ENCODE peak calls at places on chromosome 21, in nine cellular contexts. One of them, this sample, is unnamed.

GRCh38 chr21:46203203-46203600 is 18.9 kb upstream of the SPATC1L start:
- DNase-seq in psoas muscle: no peak
- DNase-seq in astrocyte: no peak
- DNase-seq in left ventricle myocardium inferior: peak
- DNase-seq in colonic mucosa: no peak
- DNase-seq in right cardiac atrium: no peak
- DNase-seq in endothelial cell of umbilical vein: no peak
- DNase-seq in uterus: no peak
- DNase-seq in tibial nerve: no peak
- DNase-seq in this sample: no peak

GRCh38 chr21:38139380-38140168 is 117.2 kb upstream of the KCNJ15 start:
- DNase-seq in endothelial cell of umbilical vein: no peak
- DNase-seq in uterus: no peak
- DNase-seq in colonic mucosa: no peak
- DNase-seq in right cardiac atrium: no peak
- DNase-seq in tibial nerve: no peak
- DNase-seq in astrocyte: peak
- DNase-seq in left ventricle myocardium inferior: no peak
- DNase-seq in psoas muscle: no peak
- DNase-seq in this sample: no peak

GRCh38 chr21:34852438-34852837 is 183.6 kb downstream of the CLIC6 start:
- DNase-seq in tibial nerve: no peak
- DNase-seq in astrocyte: peak
- DNase-seq in psoas muscle: no peak
- DNase-seq in uterus: no peak
- DNase-seq in colonic mucosa: no peak
- DNase-seq in left ventricle myocardium inferior: no peak
- DNase-seq in right cardiac atrium: no peak
- DNase-seq in endothelial cell of umbilical vein: no peak
- DNase-seq in this sample: no peak

GRCh38 chr21:31164713-31165694 is 126.7 kb upstream of the KRTAP19-8 start:
- DNase-seq in colonic mucosa: no peak
- DNase-seq in uterus: no peak
- DNase-seq in right cardiac atrium: no peak
- DNase-seq in tibial nerve: no peak
- DNase-seq in endothelial cell of umbilical vein: no peak
- DNase-seq in left ventricle myocardium inferior: no peak
- DNase-seq in psoas muscle: no peak
- DNase-seq in astrocyte: no peak
- DNase-seq in this sample: no peak

GRCh38 chr21:39004776-39005605 is 178.3 kb downstream of the PSMG1 start:
- DNase-seq in right cardiac atrium: peak
- DNase-seq in astrocyte: peak
- DNase-seq in left ventricle myocardium inferior: peak
- DNase-seq in uterus: peak
- DNase-seq in psoas muscle: no peak
- DNase-seq in endothelial cell of umbilical vein: peak
- DNase-seq in colonic mucosa: peak
- DNase-seq in tibial nerve: no peak
- DNase-seq in this sample: no peak

GRCh38 chr21:23217597-23217996 is 2219.4 kb downstream of the NCAM2 start:
- DNase-seq in left ventricle myocardium inferior: no peak
- DNase-seq in uterus: no peak
- DNase-seq in psoas muscle: no peak
- DNase-seq in tibial nerve: no peak
- DNase-seq in right cardiac atrium: no peak
- DNase-seq in colonic mucosa: no peak
- DNase-seq in endothelial cell of umbilical vein: peak
- DNase-seq in astrocyte: no peak
- DNase-seq in this sample: no peak

GRCh38 chr21:38631676-38632075 is 133.4 kb upstream of the ERG start:
- DNase-seq in astrocyte: peak
- DNase-seq in endothelial cell of umbilical vein: no peak
- DNase-seq in uterus: no peak
- DNase-seq in tibial nerve: no peak
- DNase-seq in colonic mucosa: no peak
- DNase-seq in psoas muscle: no peak
- DNase-seq in right cardiac atrium: no peak
- DNase-seq in left ventricle myocardium inferior: no peak
- DNase-seq in this sample: no peak

GRCh38 chr21:25717491-25718139 is 17.1 kb downstream of the ATP5PF start:
- DNase-seq in endothelial cell of umbilical vein: peak
- DNase-seq in uterus: no peak
- DNase-seq in psoas muscle: no peak
- DNase-seq in left ventricle myocardium inferior: no peak
- DNase-seq in right cardiac atrium: no peak
- DNase-seq in tibial nerve: no peak
- DNase-seq in colonic mucosa: no peak
- DNase-seq in astrocyte: peak
- DNase-seq in this sample: no peak

GRCh38 chr21:46071082-46071481 is 26.8 kb upstream of the COL6A2 start:
- DNase-seq in endothelial cell of umbilical vein: no peak
- DNase-seq in tibial nerve: no peak
- DNase-seq in left ventricle myocardium inferior: no peak
- DNase-seq in psoas muscle: no peak
- DNase-seq in uterus: peak
- DNase-seq in astrocyte: no peak
- DNase-seq in colonic mucosa: no peak
- DNase-seq in right cardiac atrium: no peak
- DNase-seq in this sample: no peak

GRCh38 chr21:42147386-42148020 is 71.4 kb upstream of the ABCG1 start:
- DNase-seq in colonic mucosa: no peak
- DNase-seq in psoas muscle: no peak
- DNase-seq in endothelial cell of umbilical vein: no peak
- DNase-seq in uterus: no peak
- DNase-seq in tibial nerve: no peak
- DNase-seq in astrocyte: no peak
- DNase-seq in left ventricle myocardium inferior: no peak
- DNase-seq in right cardiac atrium: no peak
- DNase-seq in this sample: no peak

GRCh38 chr21:9739240-9739639 is 782.1 kb upstream of the TPTE start:
- DNase-seq in astrocyte: no peak
- DNase-seq in right cardiac atrium: no peak
- DNase-seq in endothelial cell of umbilical vein: no peak
- DNase-seq in psoas muscle: no peak
- DNase-seq in uterus: no peak
- DNase-seq in tibial nerve: no peak
- DNase-seq in colonic mucosa: no peak
- DNase-seq in left ventricle myocardium inferior: no peak
- DNase-seq in this sample: no peak

GRCh38 chr21:26055841-26056264 is 114.7 kb downstream of the APP start:
- DNase-seq in right cardiac atrium: no peak
- DNase-seq in uterus: no peak
- DNase-seq in tibial nerve: no peak
- DNase-seq in psoas muscle: no peak
- DNase-seq in left ventricle myocardium inferior: no peak
- DNase-seq in colonic mucosa: no peak
- DNase-seq in endothelial cell of umbilical vein: no peak
- DNase-seq in astrocyte: no peak
- DNase-seq in this sample: no peak

GRCh38 chr21:42454221-42454570 is 41.8 kb downstream of the RSPH1 start:
- DNase-seq in left ventricle myocardium inferior: no peak
- DNase-seq in astrocyte: no peak
- DNase-seq in tibial nerve: no peak
- DNase-seq in uterus: no peak
- DNase-seq in colonic mucosa: no peak
- DNase-seq in endothelial cell of umbilical vein: no peak
- DNase-seq in psoas muscle: no peak
- DNase-seq in right cardiac atrium: no peak
- DNase-seq in this sample: no peak

GRCh38 chr21:41606706-41607105 is 98.7 kb upstream of the TMPRSS2 start:
- DNase-seq in astrocyte: no peak
- DNase-seq in uterus: no peak
- DNase-seq in psoas muscle: no peak
- DNase-seq in tibial nerve: no peak
- DNase-seq in colonic mucosa: no peak
- DNase-seq in right cardiac atrium: no peak
- DNase-seq in left ventricle myocardium inferior: no peak
- DNase-seq in endothelial cell of umbilical vein: no peak
- DNase-seq in this sample: no peak

GRCh38 chr21:46551636-46552241 is 53.1 kb downstream of the S100B start:
- DNase-seq in astrocyte: no peak
- DNase-seq in endothelial cell of umbilical vein: no peak
- DNase-seq in left ventricle myocardium inferior: no peak
- DNase-seq in tibial nerve: no peak
- DNase-seq in uterus: no peak
- DNase-seq in colonic mucosa: no peak
- DNase-seq in right cardiac atrium: no peak
- DNase-seq in psoas muscle: no peak
- DNase-seq in this sample: peak

GRCh38 chr21:45043541-45044020 is 30.8 kb upstream of the ADARB1 start:
- DNase-seq in endothelial cell of umbilical vein: no peak
- DNase-seq in tibial nerve: no peak
- DNase-seq in uterus: no peak
- DNase-seq in astrocyte: no peak
- DNase-seq in colonic mucosa: no peak
- DNase-seq in left ventricle myocardium inferior: no peak
- DNase-seq in right cardiac atrium: no peak
- DNase-seq in psoas muscle: no peak
- DNase-seq in this sample: no peak

GRCh38 chr21:45040739-45041138 is 33.6 kb upstream of the ADARB1 start:
- DNase-seq in uterus: no peak
- DNase-seq in psoas muscle: peak
- DNase-seq in tibial nerve: no peak
- DNase-seq in colonic mucosa: no peak
- DNase-seq in astrocyte: no peak
- DNase-seq in endothelial cell of umbilical vein: no peak
- DNase-seq in right cardiac atrium: no peak
- DNase-seq in left ventricle myocardium inferior: no peak
- DNase-seq in this sample: no peak

GRCh38 chr21:45042664-45043161 is 31.7 kb upstream of the ADARB1 start:
- DNase-seq in tibial nerve: no peak
- DNase-seq in psoas muscle: no peak
- DNase-seq in right cardiac atrium: no peak
- DNase-seq in colonic mucosa: no peak
- DNase-seq in left ventricle myocardium inferior: no peak
- DNase-seq in uterus: no peak
- DNase-seq in endothelial cell of umbilical vein: no peak
- DNase-seq in astrocyte: no peak
- DNase-seq in this sample: no peak

GRCh38 chr21:45041351-45041805 is 33.0 kb upstream of the ADARB1 start:
- DNase-seq in right cardiac atrium: peak
- DNase-seq in astrocyte: peak
- DNase-seq in colonic mucosa: peak
- DNase-seq in left ventricle myocardium inferior: peak
- DNase-seq in psoas muscle: peak
- DNase-seq in endothelial cell of umbilical vein: no peak
- DNase-seq in tibial nerve: peak
- DNase-seq in uterus: peak
- DNase-seq in this sample: no peak

DNA sequence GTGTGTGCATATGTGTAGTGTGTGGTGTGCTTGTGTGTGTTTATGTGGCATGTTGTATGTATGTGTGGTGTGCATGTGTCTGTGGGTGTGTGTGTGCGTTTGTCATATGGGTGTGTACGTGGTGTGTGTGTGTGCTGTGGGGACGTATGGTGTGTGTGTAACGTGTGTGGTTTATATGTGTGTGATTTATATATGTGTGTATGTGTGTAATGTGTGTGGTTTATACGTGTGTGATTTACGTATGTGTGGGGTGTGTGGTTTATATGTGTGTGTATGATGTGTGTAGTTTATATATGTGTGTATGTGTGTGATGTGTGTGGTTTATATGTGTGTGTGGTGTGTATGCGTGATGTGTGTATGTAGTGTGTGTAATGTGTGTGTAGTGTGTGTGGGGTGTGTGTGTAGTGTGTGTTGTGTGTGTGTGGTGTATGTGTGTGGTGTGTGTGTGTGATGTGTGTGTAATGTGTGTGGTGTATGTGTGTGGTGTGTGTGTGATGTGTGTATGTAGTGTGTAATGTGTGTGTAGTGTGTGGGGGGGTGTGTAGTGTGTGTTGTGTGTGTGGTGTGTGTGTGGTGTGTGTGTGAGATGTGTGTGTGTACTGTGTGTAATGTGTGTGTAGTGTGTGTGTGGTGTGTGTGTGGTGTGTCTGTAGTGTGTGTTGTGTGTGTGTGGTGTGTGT is 32.3 kb upstream of the ADARB1 start:
- DNase-seq in colonic mucosa: no peak
- DNase-seq in tibial nerve: no peak
- DNase-seq in right cardiac atrium: no peak
- DNase-seq in astrocyte: no peak
- DNase-seq in uterus: no peak
- DNase-seq in endothelial cell of umbilical vein: no peak
- DNase-seq in left ventricle myocardium inferior: no peak
- DNase-seq in psoas muscle: no peak
- DNase-seq in this sample: no peak
- H3K27ac ChIP-seq in colonic mucosa: no peak
- H3K27ac ChIP-seq in tibial nerve: no peak
- H3K27ac ChIP-seq in right cardiac atrium: no peak
- H3K27ac ChIP-seq in astrocyte: no peak
- H3K27ac ChIP-seq in uterus: no peak
- H3K27ac ChIP-seq in endothelial cell of umbilical vein: no peak
- H3K27ac ChIP-seq in left ventricle myocardium inferior: no peak
- H3K27ac ChIP-seq in psoas muscle: no peak
- H3K27ac ChIP-seq in this sample: no peak

GRCh38 chr21:33412832-33413519 is 9.8 kb downstream of the IFNGR2 start:
- DNase-seq in tibial nerve: no peak
- DNase-seq in endothelial cell of umbilical vein: no peak
- DNase-seq in left ventricle myocardium inferior: no peak
- DNase-seq in uterus: no peak
- DNase-seq in psoas muscle: no peak
- DNase-seq in astrocyte: no peak
- DNase-seq in right cardiac atrium: no peak
- DNase-seq in colonic mucosa: peak
- DNase-seq in this sample: no peak
- H3K27ac ChIP-seq in tibial nerve: peak
- H3K27ac ChIP-seq in endothelial cell of umbilical vein: no peak
- H3K27ac ChIP-seq in left ventricle myocardium inferior: no peak
- H3K27ac ChIP-seq in uterus: no peak
- H3K27ac ChIP-seq in psoas muscle: no peak
- H3K27ac ChIP-seq in astrocyte: no peak
- H3K27ac ChIP-seq in right cardiac atrium: no peak
- H3K27ac ChIP-seq in colonic mucosa: peak
- H3K27ac ChIP-seq in this sample: no peak

GRCh38 chr21:36695283-36695634 is 3.7 kb upstream of the SIM2 start:
- DNase-seq in uterus: no peak
- DNase-seq in astrocyte: no peak
- DNase-seq in endothelial cell of umbilical vein: no peak
- DNase-seq in right cardiac atrium: no peak
- DNase-seq in psoas muscle: no peak
- DNase-seq in left ventricle myocardium inferior: no peak
- DNase-seq in tibial nerve: no peak
- DNase-seq in colonic mucosa: no peak
- DNase-seq in this sample: no peak
- H3K27ac ChIP-seq in uterus: no peak
- H3K27ac ChIP-seq in astrocyte: no peak
- H3K27ac ChIP-seq in endothelial cell of umbilical vein: no peak
- H3K27ac ChIP-seq in right cardiac atrium: no peak
- H3K27ac ChIP-seq in psoas muscle: no peak
- H3K27ac ChIP-seq in left ventricle myocardium inferior: no peak
- H3K27ac ChIP-seq in tibial nerve: no peak
- H3K27ac ChIP-seq in colonic mucosa: no peak
- H3K27ac ChIP-seq in this sample: no peak

DNA sequence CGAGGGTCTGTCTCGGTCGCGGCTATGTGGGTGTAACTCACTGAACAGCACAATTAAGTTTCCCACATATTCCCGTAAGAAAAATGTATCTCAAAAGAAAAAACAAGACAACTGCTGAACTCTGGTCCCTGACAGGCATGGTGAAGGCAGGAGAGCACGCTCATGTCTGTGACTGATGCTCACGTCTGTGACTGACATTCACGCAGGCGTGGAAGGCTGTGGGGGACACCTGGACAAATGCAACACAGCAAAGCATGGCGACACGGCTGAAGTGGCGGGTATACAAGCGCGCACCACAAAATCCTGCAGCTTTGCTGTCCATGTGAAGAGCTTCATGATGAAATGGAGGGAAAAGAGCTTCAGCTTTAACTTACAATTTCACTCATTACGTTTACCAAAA is 6.0 kb downstream of the PTTG1IP start:
- DNase-seq in tibial nerve: no peak
- DNase-seq in astrocyte: no peak
- DNase-seq in colonic mucosa: no peak
- DNase-seq in left ventricle myocardium inferior: no peak
- DNase-seq in uterus: no peak
- DNase-seq in psoas muscle: no peak
- DNase-seq in endothelial cell of umbilical vein: no peak
- DNase-seq in right cardiac atrium: peak
- DNase-seq in this sample: no peak
- H3K27ac ChIP-seq in tibial nerve: no peak
- H3K27ac ChIP-seq in astrocyte: peak
- H3K27ac ChIP-seq in colonic mucosa: no peak
- H3K27ac ChIP-seq in left ventricle myocardium inferior: no peak
- H3K27ac ChIP-seq in uterus: peak
- H3K27ac ChIP-seq in psoas muscle: peak
- H3K27ac ChIP-seq in endothelial cell of umbilical vein: peak
- H3K27ac ChIP-seq in right cardiac atrium: peak
- H3K27ac ChIP-seq in this sample: no peak